ENCODE peak calls at places on chromosome 5, in eight cellular contexts. T, V, P, R, G, N, X and I are unnamed samples.
A peak's percentile ranks its signal among the peaks of the same experiment; 100 is the strongest.

GRCh38 chr5:132050136-132050535 is 10.3 kb upstream of the IL3 start:
- DNase-seq in X (no peak), N (no peak), T (peak; percentile 63), P (no peak), V (no peak), R (peak; percentile 48), G (no peak), I (no peak)

GRCh38 chr5:132099073-132099748 is 25.6 kb downstream of the CSF2 start:
- DNase-seq in R (no peak), G (no peak), T (no peak), P (no peak), N (no peak), V (no peak), X (peak; percentile 29), I (no peak)

GRCh38 chr5:50751064-50751657 is 84.7 kb downstream of the PARP8 start:
- DNase-seq in V (peak; percentile 34), P (peak; percentile 65), N (peak; percentile 50), R (no peak), T (no peak), G (no peak), X (peak; percentile 49), I (peak; percentile 75)

GRCh38 chr5:115124741-115125140 is 45.0 kb downstream of the TRIM36 start:
- DNase-seq in V (no peak), X (no peak), N (peak; percentile 6), R (no peak), P (no peak), T (no peak), G (no peak), I (no peak)

GRCh38 chr5:139678751-139679750 is 30.9 kb downstream of the CXXC5 start:
- DNase-seq in T (no peak), X (no peak), R (no peak), G (peak; percentile 46), N (no peak), P (no peak), V (peak; percentile 64), I (no peak)

GRCh38 chr5:84383816-84384603 is 670 bp downstream of the EDIL3 start:
- DNase-seq in X (peak; percentile 91), T (peak; percentile 48), N (peak; percentile 53), P (no peak), R (peak; percentile 53), G (peak; percentile 15), V (no peak), I (no peak)

GRCh38 chr5:55042886-55043285 is 18.8 kb downstream of the GZMK start:
- DNase-seq in N (no peak), G (no peak), T (no peak), P (no peak), X (no peak), V (no peak), R (no peak), I (no peak)

GRCh38 chr5:132024789-132025402 is 13.4 kb upstream of the ACSL6 start:
- DNase-seq in G (no peak), N (no peak), P (no peak), R (no peak), T (no peak), V (no peak), X (peak; percentile 76), I (no peak)

GRCh38 chr5:93964421-93964820 is 223.0 kb upstream of the POU5F2 start:
- DNase-seq in N (no peak), R (no peak), X (no peak), G (no peak), T (no peak), P (no peak), V (no peak), I (no peak)

GRCh38 chr5:146199216-146199815 is 4.1 kb upstream of the RBM27 start:
- DNase-seq in X (no peak), P (no peak), G (no peak), R (no peak), N (no peak), V (no peak), T (no peak), I (no peak)

GRCh38 chr5:155728146-155728856 is 598.7 kb upstream of the SGCD start:
- DNase-seq in V (peak; percentile 30), G (peak; percentile 37), X (peak; percentile 88), N (peak; percentile 34), T (peak; percentile 54), R (peak; percentile 63), P (no peak), I (no peak)

GRCh38 chr5:167993771-167994170 is 297.7 kb upstream of the WWC1 start:
- DNase-seq in X (no peak), N (peak; percentile 65), P (no peak), G (no peak), R (peak; percentile 62), V (no peak), T (no peak), I (no peak)

GRCh38 chr5:55853818-55854217 is 2.7 kb downstream of the IL31RA start:
- DNase-seq in N (no peak), G (no peak), V (no peak), R (no peak), P (no peak), X (no peak), T (no peak), I (no peak)

GRCh38 chr5:131990716-131991115 is 20.7 kb downstream of the ACSL6 start:
- DNase-seq in N (no peak), R (no peak), X (no peak), G (no peak), P (no peak), V (no peak), T (peak; percentile 33), I (no peak)

GRCh38 chr5:40559306-40559705 is 120.4 kb upstream of the PTGER4 start:
- DNase-seq in R (no peak), P (no peak), X (no peak), T (no peak), G (no peak), V (no peak), N (peak; percentile 39), I (no peak)

GRCh38 chr5:149603210-149603609 is 21.9 kb downstream of the ARHGEF37 start:
- DNase-seq in T (no peak), P (no peak), N (peak; percentile 43), R (no peak), X (no peak), V (no peak), G (no peak), I (no peak)

DNA sequence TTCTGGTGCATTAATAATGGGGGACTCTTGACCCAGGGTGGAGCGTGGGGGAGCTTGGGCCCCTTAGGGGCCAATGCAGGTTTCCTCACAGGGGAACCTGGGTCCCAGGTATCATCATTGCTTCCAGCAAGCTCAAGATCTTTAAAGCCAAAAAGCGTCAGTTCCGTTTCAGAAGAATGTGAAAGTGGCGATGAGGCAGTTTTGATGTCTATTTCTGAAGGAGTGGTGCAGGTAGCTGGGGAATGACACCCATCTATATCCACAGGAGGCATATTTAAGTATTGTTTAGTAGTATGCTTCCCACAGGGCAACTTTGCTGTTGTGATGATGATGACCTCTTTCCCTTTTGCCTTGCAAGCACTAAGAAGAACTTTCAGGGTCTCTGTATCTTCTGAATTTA is 10.8 kb downstream of the ANKRD34B start:
- DNase-seq in N (no peak), X (no peak), V (no peak), P (no peak), R (no peak), T (no peak), G (no peak), I (no peak)
- H3K27ac ChIP-seq in N (no peak overlapping the region), X (no peak overlapping the region), V (no peak overlapping the region), P (no peak overlapping the region), R (no peak overlapping the region), T (no peak overlapping the region), G (no peak overlapping the region), I (no peak overlapping the region)

DNA sequence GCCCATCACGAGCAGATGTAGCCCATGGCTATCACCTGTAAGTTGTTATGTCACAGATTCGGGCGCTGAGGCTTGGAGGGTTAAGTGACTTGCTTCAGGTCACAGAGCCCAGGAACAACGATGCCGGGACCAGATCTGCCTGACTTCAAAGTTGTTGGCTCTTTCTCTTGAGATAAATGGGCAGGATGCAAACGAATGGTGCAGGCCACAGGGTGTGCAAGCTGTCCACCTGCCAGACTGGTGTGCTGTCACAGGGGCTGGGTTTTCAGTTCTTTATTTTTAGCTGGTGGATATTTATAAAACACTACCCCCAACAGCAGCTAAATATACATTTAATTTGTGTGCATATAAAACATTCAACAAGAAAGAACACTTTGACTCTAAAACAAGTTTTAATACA is 17.7 kb upstream of the PHYKPL start:
- DNase-seq in G (no peak), N (no peak), X (no peak), R (no peak), T (no peak), V (no peak), P (no peak), I (no peak)
- H3K9me3 ChIP-seq in G (no peaks in the 10 kb centered on the region), N (no peaks in the 10 kb centered on the region), X (no peaks in the 10 kb centered on the region), R (no peaks in the 10 kb centered on the region), T (no peaks in the 10 kb centered on the region), V (no peaks in the 10 kb centered on the region), P (no peaks in the 10 kb centered on the region), I (no peaks in the 10 kb centered on the region)

DNA sequence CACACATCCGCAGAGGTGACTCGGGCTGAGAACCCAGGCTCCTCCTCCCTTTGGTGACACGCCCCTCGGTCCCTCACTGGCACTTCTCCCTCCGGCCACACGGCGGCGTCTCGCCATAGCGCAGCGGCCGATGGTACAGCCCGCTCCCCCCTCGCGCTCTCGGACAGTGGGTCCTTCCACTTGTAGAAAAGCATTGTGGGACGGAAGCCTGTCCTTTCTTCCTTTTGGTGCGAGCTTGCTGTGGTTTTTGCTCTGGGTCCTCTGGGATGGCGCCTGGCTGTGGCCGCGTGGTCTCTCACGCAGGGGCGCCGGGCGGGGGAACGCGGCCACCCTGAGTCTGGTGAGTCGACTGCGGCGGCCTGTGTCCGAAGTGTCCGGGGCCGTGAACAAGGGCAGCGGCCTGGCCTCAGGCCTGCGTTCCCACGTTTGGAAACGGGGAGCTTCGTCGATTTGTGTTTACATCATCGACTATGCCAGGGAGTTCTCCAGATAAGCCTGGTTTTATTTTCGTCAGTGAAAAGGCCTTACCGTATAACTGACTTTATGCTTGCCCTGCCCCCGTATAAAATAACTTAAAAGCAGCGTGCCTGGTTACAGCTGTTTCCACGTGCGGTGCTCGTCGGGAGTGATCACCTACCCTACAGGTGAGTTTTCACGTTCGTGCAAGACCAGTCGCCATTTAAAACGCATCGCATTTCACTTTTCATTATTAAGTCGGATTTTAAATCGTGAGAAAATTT is 258.3 kb downstream of the EPB41L4A start:
- DNase-seq in N (peak; percentile 86), R (peak; percentile 94), X (peak; percentile 96), P (peak; percentile 90), V (peak; percentile 93), T (peak; percentile 93), G (peak; percentile 95), I (peak; percentile 94)
- H3K27ac ChIP-seq in N (peak overlapping the region; percentile 85), R (peak overlapping the region; percentile 90), X (peak overlapping the region; percentile 61), P (peak overlapping the region; percentile 80), V (peak overlapping the region; percentile 91), T (peak overlapping the region; percentile 84), G (peak overlapping the region; percentile 72), I (peak overlapping the region; percentile 71)

DNA sequence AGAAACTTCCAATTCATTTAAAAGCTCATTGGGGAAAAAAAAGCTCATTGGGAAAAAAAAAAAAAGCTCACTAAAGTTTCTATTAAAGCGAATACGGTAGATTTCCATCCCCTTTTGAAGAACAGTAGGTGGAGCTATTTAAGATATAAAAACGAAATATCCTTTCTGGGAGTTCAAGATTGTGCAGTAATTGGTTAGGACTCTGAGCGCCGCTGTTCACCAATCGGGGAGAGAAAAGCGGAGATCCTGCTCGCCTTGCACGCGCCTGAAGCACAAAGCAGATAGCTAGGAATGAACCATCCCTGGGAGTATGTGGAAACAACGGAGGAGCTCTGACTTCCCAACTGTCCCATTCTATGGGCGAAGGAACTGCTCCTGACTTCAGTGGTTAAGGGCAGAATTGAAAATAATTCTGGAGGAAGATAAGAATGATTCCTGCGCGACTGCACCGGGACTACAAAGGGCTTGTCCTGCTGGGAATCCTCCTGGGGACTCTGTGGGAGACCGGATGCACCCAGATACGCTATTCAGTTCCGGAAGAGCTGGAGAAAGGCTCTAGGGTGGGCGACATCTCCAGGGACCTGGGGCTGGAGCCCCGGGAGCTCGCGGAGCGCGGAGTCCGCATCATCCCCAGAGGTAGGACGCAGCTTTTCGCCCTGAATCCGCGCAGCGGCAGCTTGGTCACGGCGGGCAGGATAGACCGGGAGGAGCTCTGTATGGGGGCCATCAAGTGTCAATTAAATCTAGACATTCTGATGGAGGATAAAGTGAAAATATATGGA is at the start of gene PCDHGA12:
- DNase-seq in V (no peak), T (no peak), X (no peak), P (no peak), G (no peak), R (no peak), N (peak; percentile 82), I (no peak)
- H3K9me3 ChIP-seq in V (no peaks in the 10 kb centered on the region), T (peaks cover 85% of the 10 kb centered on the region), X (peaks cover 77% of the 10 kb centered on the region), P (peaks cover 9% of the 10 kb centered on the region), G (peaks cover 33% of the 10 kb centered on the region), R (peaks cover 78% of the 10 kb centered on the region), N (peaks cover 44% of the 10 kb centered on the region), I (peaks cover 5% of the 10 kb centered on the region)